ENCODE peak calls at places on chromosome 3, in four cellular contexts. One of them, this sample, is unnamed.

GRCh38 chr3:188064831-188065493 is 89.0 kb upstream of the LPP start:
- DNase-seq in IMR-90: no peak
- DNase-seq in RPMI8226: no peak
- DNase-seq in SK-N-DZ: no peak
- DNase-seq in this sample: no peak

GRCh38 chr3:158912188-158912587 is 110.3 kb downstream of the MFSD1 start:
- DNase-seq in IMR-90: no peak
- DNase-seq in RPMI8226: peak
- DNase-seq in SK-N-DZ: no peak
- DNase-seq in this sample: no peak

GRCh38 chr3:179955798-179956197 is 80.9 kb downstream of the PEX5L start:
- DNase-seq in SK-N-DZ: no peak
- DNase-seq in IMR-90: no peak
- DNase-seq in RPMI8226: no peak
- DNase-seq in this sample: no peak

GRCh38 chr3:188911033-188911850 is 260.5 kb upstream of the TPRG1 start:
- DNase-seq in IMR-90: peak
- DNase-seq in RPMI8226: no peak
- DNase-seq in SK-N-DZ: peak
- DNase-seq in this sample: no peak

GRCh38 chr3:115800489-115801080 is 177.3 kb downstream of the GAP43 start:
- DNase-seq in IMR-90: peak
- DNase-seq in RPMI8226: no peak
- DNase-seq in SK-N-DZ: no peak
- DNase-seq in this sample: no peak

GRCh38 chr3:69420781-69421520 is 35.1 kb upstream of the FRMD4B start:
- DNase-seq in IMR-90: no peak
- DNase-seq in RPMI8226: no peak
- DNase-seq in SK-N-DZ: no peak
- DNase-seq in this sample: no peak

GRCh38 chr3:54928056-54928770 is at the start of gene LRTM1:
- DNase-seq in RPMI8226: no peak
- DNase-seq in IMR-90: no peak
- DNase-seq in SK-N-DZ: no peak
- DNase-seq in this sample: no peak

GRCh38 chr3:5017953-5018531 is 38.8 kb downstream of the BHLHE40 start:
- DNase-seq in IMR-90: no peak
- DNase-seq in SK-N-DZ: no peak
- DNase-seq in RPMI8226: no peak
- DNase-seq in this sample: no peak

GRCh38 chr3:121624147-121624852 is 31.1 kb downstream of the FBXO40 start:
- DNase-seq in IMR-90: no peak
- DNase-seq in SK-N-DZ: no peak
- DNase-seq in RPMI8226: no peak
- DNase-seq in this sample: no peak

GRCh38 chr3:128068156-128068620 is 16.0 kb downstream of the SEC61A1 start:
- DNase-seq in RPMI8226: peak
- DNase-seq in IMR-90: peak
- DNase-seq in SK-N-DZ: peak
- DNase-seq in this sample: peak

GRCh38 chr3:51968175-51968681 is 974 bp upstream of the PCBP4 start:
- DNase-seq in RPMI8226: no peak
- DNase-seq in SK-N-DZ: peak
- DNase-seq in IMR-90: peak
- DNase-seq in this sample: peak

GRCh38 chr3:21785765-21786453 is 34.9 kb upstream of the ZNF385D start:
- DNase-seq in RPMI8226: no peak
- DNase-seq in IMR-90: no peak
- DNase-seq in SK-N-DZ: no peak
- DNase-seq in this sample: no peak

GRCh38 chr3:128270559-128271492 is 117.5 kb downstream of the EEFSEC start:
- DNase-seq in RPMI8226: no peak
- DNase-seq in IMR-90: no peak
- DNase-seq in SK-N-DZ: peak
- DNase-seq in this sample: no peak

GRCh38 chr3:126938520-126939346 is 44.2 kb upstream of the PLXNA1 start:
- DNase-seq in RPMI8226: no peak
- DNase-seq in IMR-90: no peak
- DNase-seq in SK-N-DZ: peak
- DNase-seq in this sample: no peak

GRCh38 chr3:180420016-180420415 is 181.9 kb upstream of the TTC14 start:
- DNase-seq in IMR-90: peak
- DNase-seq in SK-N-DZ: no peak
- DNase-seq in RPMI8226: no peak
- DNase-seq in this sample: no peak

GRCh38 chr3:149507491-149508324 is 33.2 kb downstream of the TM4SF4 start:
- DNase-seq in SK-N-DZ: no peak
- DNase-seq in RPMI8226: peak
- DNase-seq in IMR-90: no peak
- DNase-seq in this sample: no peak

GRCh38 chr3:141816958-141817357 is 53.8 kb downstream of the GRK7 start:
- DNase-seq in RPMI8226: no peak
- DNase-seq in IMR-90: no peak
- DNase-seq in SK-N-DZ: no peak
- DNase-seq in this sample: no peak

GRCh38 chr3:100045696-100046095 is 68.6 kb downstream of the FILIP1L start:
- DNase-seq in SK-N-DZ: no peak
- DNase-seq in RPMI8226: no peak
- DNase-seq in IMR-90: peak
- DNase-seq in this sample: no peak

GRCh38 chr3:192281207-192281880 is 446.0 kb downstream of the FGF12 start:
- DNase-seq in RPMI8226: no peak
- DNase-seq in IMR-90: no peak
- DNase-seq in SK-N-DZ: no peak
- DNase-seq in this sample: no peak

GRCh38 chr3:184334470-184335158 is 2.8 kb upstream of the FAM131A start:
- DNase-seq in RPMI8226: no peak
- DNase-seq in IMR-90: peak
- DNase-seq in SK-N-DZ: no peak
- DNase-seq in this sample: no peak

GRCh38 chr3:169562988-169563774 is 100.3 kb downstream of the MECOM start:
- DNase-seq in IMR-90: no peak
- DNase-seq in RPMI8226: peak
- DNase-seq in SK-N-DZ: no peak
- DNase-seq in this sample: peak

GRCh38 chr3:190076601-190077444 is 43.9 kb downstream of the P3H2 start:
- DNase-seq in SK-N-DZ: no peak
- DNase-seq in IMR-90: peak
- DNase-seq in RPMI8226: no peak
- DNase-seq in this sample: no peak

GRCh38 chr3:10514407-10515069 is 9.2 kb upstream of the ATP2B2 start:
- DNase-seq in RPMI8226: no peak
- DNase-seq in IMR-90: no peak
- DNase-seq in SK-N-DZ: no peak
- DNase-seq in this sample: no peak

GRCh38 chr3:184652465-184652864 is 59.4 kb downstream of the MAGEF1 start:
- DNase-seq in SK-N-DZ: no peak
- DNase-seq in RPMI8226: peak
- DNase-seq in IMR-90: no peak
- DNase-seq in this sample: no peak

GRCh38 chr3:160473233-160473632 is 23.6 kb upstream of the TRIM59 start:
- DNase-seq in RPMI8226: no peak
- DNase-seq in IMR-90: peak
- DNase-seq in SK-N-DZ: no peak
- DNase-seq in this sample: no peak

GRCh38 chr3:46987485-46988401 is 8.3 kb downstream of the NBEAL2 start:
- DNase-seq in RPMI8226: peak
- DNase-seq in SK-N-DZ: no peak
- DNase-seq in IMR-90: no peak
- DNase-seq in this sample: no peak